ENCODE peak calls at places on chromosomes 11 and 22, in four cellular contexts. G is HepG2, A is H1, B is K562. O is an unnamed sample.

GRCh38 chr11:12692238-12693074 is 18.2 kb downstream of the TEAD1 start:
- DNase-seq in B (peak), G (peak), A (no peak), O (peak)

GRCh38 chr11:79046365-79046764 is 394.5 kb downstream of the TENM4 start:
- DNase-seq in A (no peak), G (no peak), B (no peak), O (no peak)

GRCh38 chr22:37486224-37486845 is at the start of gene MFNG:
- DNase-seq in G (peak), A (no peak), B (peak), O (peak)

GRCh38 chr11:2567026-2567671 is 122.3 kb downstream of the KCNQ1 start:
- DNase-seq in B (no peak), G (peak), A (no peak), O (no peak)

GRCh38 chr11:85725510-85726258 is 39.7 kb upstream of the CCDC89 start:
- DNase-seq in G (no peak), A (no peak), B (no peak), O (peak)

GRCh38 chr11:119907122-119907933 is 178.3 kb upstream of the NECTIN1 start:
- DNase-seq in G (no peak), A (no peak), B (no peak), O (no peak)

GRCh38 chr11:87114093-87114492 is 76.4 kb downstream of the TMEM135 start:
- DNase-seq in A (no peak), B (no peak), G (no peak), O (no peak)

GRCh38 chr11:122201126-122201525 is 85.1 kb upstream of the BLID start:
- DNase-seq in G (no peak), A (no peak), B (no peak), O (no peak)

GRCh38 chr11:115418081-115418480 is 86.1 kb downstream of the CADM1 start:
- DNase-seq in A (no peak), B (no peak), G (no peak), O (no peak)

GRCh38 chr11:124078591-124078990 is 36.7 kb upstream of the VWA5A start:
- DNase-seq in B (no peak), G (no peak), A (no peak), O (no peak)

GRCh38 chr11:78605296-78605695 is 30.6 kb upstream of the NARS2 start:
- DNase-seq in A (no peak), B (no peak), G (no peak), O (no peak)

GRCh38 chr11:60970369-60970774 is 1.1 kb upstream of the CD6 start:
- DNase-seq in G (peak), B (peak), A (no peak), O (peak)

GRCh38 chr11:111698852-111699559 is 67.2 kb downstream of the PPP2R1B start:
- DNase-seq in B (peak), A (no peak), G (no peak), O (no peak)

GRCh38 chr11:94775576-94776327 is 7.6 kb downstream of the AMOTL1 start:
- DNase-seq in B (no peak), A (no peak), G (no peak), O (no peak)

GRCh38 chr11:47213985-47214564 is 699 bp upstream of the DDB2 start:
- DNase-seq in A (peak), B (peak), G (peak), O (peak)

GRCh38 chr11:46305295-46305694 is 27.8 kb downstream of the CREB3L1 start:
- DNase-seq in G (peak), A (no peak), B (no peak), O (no peak)

GRCh38 chr11:85626496-85626895 is 648 bp downstream of the DLG2 start:
- DNase-seq in A (no peak), G (no peak), B (no peak), O (no peak)

GRCh38 chr11:83257638-83258229 is 28.4 kb downstream of the CCDC90B start:
- DNase-seq in A (no peak), G (peak), B (no peak), O (no peak)

GRCh38 chr22:20069331-20070042 is 10.6 kb upstream of the DGCR8 start:
- DNase-seq in G (no peak), A (no peak), B (no peak), O (no peak)

GRCh38 chr11:1467270-1467669 is 19.3 kb downstream of the MOB2 start:
- DNase-seq in B (no peak), G (no peak), A (no peak), O (no peak)

GRCh38 chr22:39153220-39153860 is 860 bp upstream of the CBX7 start:
- DNase-seq in A (no peak), B (no peak), G (no peak), O (no peak)

GRCh38 chr11:83840326-83840725 is 554.2 kb upstream of the CCDC90B start:
- DNase-seq in B (no peak), A (no peak), G (no peak), O (no peak)

GRCh38 chr11:93614111-93614784 is 47.2 kb upstream of the CEP295 start:
- DNase-seq in G (peak), B (peak), A (no peak), O (peak)

GRCh38 chr11:26332572-26332915 is 614 bp downstream of the ANO3 start:
- DNase-seq in A (no peak), B (no peak), G (no peak), O (no peak)

GRCh38 chr11:14270690-14271542 is 88.1 kb downstream of the RRAS2 start:
- DNase-seq in G (no peak), A (no peak), B (peak), O (no peak)

GRCh38 chr11:121688860-121689614 is 236.3 kb upstream of the SORL1-AS1 start:
- DNase-seq in A (peak), G (peak), B (no peak), O (no peak)

GRCh38 chr22:41914611-41915034 is 251 bp downstream of the SHISA8 start:
- DNase-seq in G (no peak), B (no peak), A (no peak), O (no peak)

GRCh38 chr22:34414467-34415440 is 494.5 kb upstream of the LARGE1 start:
- DNase-seq in A (peak), G (peak), B (peak), O (peak)

GRCh38 chr22:20549232-20549841 is 41.9 kb downstream of the MED15 start:
- DNase-seq in A (no peak), G (no peak), B (no peak), O (no peak)

GRCh38 chr11:28528217-28528616 is 420.0 kb downstream of the METTL15 start:
- DNase-seq in B (no peak), G (no peak), A (no peak), O (no peak)

GRCh38 chr11:28529046-28529445 is 420.9 kb downstream of the METTL15 start:
- DNase-seq in A (no peak), G (no peak), B (no peak), O (no peak)

GRCh38 chr11:28526406-28526751 is 418.2 kb downstream of the METTL15 start:
- DNase-seq in A (no peak), B (no peak), G (no peak), O (peak)

GRCh38 chr11:28524098-28524497 is 415.9 kb downstream of the METTL15 start:
- DNase-seq in B (no peak), A (no peak), G (no peak), O (no peak)

DNA sequence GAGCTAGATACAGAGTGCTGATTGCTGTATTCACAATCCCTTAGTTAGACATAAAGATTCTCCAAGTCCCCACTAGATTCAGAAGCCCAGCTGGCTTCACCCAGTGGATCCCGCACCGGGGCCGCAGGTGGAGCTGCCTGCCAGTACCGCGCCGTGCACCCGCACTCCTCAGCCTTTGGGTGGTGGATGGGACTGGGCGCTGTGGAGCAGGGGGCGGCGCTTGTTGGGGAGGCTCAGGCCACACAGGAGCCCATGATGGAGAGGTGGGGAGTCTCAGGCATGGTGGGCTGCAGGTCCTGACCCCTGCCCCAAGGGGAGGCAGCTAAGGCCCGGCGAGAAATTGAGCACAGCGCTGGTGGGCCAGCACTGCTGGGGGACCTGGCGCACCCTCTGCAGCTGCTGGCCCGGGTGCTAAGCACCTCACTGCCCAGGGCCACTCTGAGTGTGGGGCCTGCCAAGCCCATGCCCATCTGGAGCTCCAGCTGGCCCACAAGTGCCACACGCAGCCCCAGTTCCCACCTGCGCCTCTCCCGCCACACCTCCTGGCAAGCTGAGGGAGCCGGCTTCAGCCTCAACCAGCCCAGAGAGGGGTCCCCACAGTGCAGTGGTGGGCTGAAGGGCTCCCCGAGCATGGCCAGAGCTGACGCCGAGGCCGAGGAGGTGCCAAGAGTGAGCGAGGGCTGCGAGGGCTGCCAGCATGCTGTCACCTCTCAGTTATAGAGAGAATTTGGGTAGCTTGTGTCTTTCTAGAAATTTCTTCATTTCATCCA is 417.6 kb downstream of the METTL15 start:
- DNase-seq in B (no peak), A (no peak), G (no peak), O (no peak)
- TF ChIP-seq CEBPB in B (no peak), A (no peak), G (no peak), O (no peak)

GRCh38 chr11:11148104-11148509 is 204.9 kb downstream of the CSNK2A3 start:
- DNase-seq in G (no peak), A (peak), B (peak), O (peak)
- TF ChIP-seq RNF2 in G (no peak), A (no peak), B (no peak), O (no peak)

DNA sequence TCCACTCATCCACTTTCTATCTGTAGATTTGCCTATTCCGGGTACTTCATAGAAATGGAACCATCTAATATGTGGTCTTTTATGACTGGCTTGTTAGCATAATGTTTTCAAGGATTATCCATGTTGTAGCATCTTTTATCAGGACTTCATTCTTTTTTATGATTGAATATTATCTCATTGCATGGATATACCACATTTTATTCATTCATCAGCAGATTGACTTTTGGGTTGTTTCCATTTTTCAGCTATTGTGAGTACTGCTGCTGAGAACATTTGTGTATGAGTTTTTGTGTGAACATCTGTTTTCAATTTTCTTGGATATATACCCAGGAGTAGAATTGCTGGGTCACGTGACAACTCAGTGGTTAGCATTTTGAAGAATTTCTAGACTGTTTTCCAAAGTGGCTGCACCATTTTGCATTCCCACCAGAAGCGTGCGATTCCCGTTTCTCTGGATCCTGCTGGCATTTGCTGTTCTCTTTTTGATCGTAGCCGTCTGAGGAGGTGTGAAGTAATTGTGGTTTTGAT is 8.9 kb downstream of the DERL3 start:
- DNase-seq in A (no peak), G (no peak), B (no peak), O (no peak)
- TF ChIP-seq JUN in A (no peak), G (no peak), B (no peak), O (no peak)

GRCh38 chr11:287821-288327 is 1.1 kb upstream of the PGGHG start:
- DNase-seq in A (no peak), G (no peak), B (peak), O (no peak)

GRCh38 chr11:290621-291231 is 1.8 kb downstream of the PGGHG start:
- DNase-seq in B (no peak), A (no peak), G (no peak), O (no peak)

GRCh38 chr11:289145-289705 is 299 bp downstream of the PGGHG start:
- DNase-seq in B (no peak), A (no peak), G (no peak), O (no peak)

GRCh38 chr11:289706-290620 is 1.0 kb downstream of the PGGHG start:
- DNase-seq in B (no peak), A (no peak), G (no peak), O (no peak)

DNA sequence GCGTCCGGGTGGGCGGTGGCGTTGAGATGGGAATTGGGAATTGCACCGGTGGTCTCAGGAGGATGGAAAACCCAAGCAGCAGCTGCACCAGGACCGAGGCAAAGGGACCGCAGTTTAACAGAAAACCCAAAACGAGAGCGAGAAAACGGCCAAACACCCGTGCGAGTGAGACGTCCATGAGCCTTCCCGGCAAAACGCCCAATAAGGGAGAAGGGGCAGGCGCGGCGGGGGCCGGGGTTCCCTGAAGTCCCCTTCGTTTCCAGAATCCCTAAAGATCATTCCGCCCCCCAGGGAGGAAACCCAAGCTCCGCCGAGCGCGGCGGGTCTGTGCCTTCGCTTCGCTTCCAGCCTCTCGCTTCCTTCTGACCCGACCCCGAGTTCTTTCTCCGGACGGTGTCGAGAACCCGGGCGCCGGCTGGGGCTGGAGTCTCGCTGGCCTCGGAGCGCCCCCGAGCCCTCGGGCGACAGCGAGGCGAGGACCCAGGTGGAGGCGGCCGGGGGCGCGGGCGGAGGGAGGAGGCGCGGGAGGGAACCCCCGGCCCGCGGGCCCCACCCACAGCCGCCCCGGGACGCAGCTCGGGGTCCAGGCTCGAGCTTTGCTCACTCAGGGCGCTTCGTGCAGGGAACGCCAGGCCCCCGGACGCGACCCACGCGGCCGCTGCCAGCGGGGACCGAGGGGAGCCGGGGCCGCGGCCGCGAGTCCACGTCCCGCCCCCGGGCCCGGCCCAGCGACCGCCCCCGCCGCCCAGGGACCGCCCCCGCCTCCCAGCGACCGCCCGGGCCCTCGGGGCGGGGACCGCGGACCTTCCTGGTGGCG is at the start of gene PGGHG:
- DNase-seq in G (no peak), A (no peak), B (peak), O (peak)
- TF ChIP-seq CEBPB in G (no peak), A (no peak), B (no peak), O (no peak)

DNA sequence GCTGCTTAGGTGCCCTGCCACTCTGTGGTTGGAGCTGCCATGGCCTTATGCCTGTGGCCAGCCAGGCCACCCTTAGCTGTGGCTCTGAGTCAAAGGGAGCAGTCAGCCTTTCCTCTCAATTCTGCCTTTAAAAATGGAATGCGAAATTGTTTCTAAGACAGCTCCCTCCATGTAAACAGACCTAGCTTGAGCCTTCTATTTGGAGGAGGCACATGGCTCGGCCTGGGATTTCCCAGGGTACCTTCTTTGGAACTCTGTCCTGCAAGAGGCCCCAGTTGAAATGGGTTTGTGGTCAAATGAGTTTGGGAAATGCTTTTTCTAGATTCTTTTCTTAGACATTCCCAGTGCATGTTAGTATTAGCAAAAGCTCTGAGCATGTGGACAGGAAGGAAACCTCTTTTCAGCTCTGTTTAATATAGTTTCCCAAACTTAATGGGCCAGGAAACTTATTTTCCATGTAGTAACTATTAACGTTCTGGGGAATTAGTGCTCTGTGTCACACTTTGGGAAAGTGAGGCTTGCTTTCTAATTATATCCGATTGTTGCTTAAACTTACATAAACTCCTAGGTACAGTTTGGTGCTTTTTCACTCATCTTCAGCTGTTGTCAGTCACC is 7.8 kb downstream of the PHOX2A start:
- DNase-seq in B (no peak), G (no peak), A (no peak), O (no peak)
- TF ChIP-seq RNF2 in B (no peak), G (no peak), A (no peak), O (no peak)

GRCh38 chr11:77467993-77468392 is 5.9 kb downstream of the PAK1 start:
- DNase-seq in A (no peak), B (no peak), G (no peak), O (no peak)
- TF ChIP-seq JUN in A (no peak), B (no peak), G (no peak), O (no peak)

DNA sequence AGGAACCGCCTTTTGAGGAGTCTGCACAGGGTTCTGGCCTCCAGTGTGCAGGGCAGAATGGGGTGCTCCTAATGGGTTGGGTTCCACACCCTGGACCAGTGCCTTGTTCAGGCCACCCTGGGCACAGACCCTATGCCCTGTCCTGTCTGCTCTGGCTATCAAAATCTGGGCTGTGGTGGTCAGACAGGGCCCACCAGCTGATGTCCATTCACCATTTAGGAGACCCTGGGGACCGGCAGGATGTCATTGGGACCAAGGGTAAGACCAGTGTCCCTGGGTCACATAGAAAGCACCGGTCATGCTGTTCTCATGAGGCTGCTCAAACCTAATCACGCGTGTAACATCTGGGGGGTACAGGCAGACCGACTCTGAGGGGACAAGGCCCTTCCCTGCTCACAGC is 37.3 kb downstream of the PARVG start:
- DNase-seq in G (no peak), A (no peak), B (no peak), O (no peak)
- TF ChIP-seq CEBPB in G (no peak), A (no peak), B (no peak), O (no peak)

GRCh38 chr11:67119577-67120391 is 721 bp downstream of the KDM2A start:
- DNase-seq in B (peak), G (no peak), A (no peak), O (peak)

GRCh38 chr11:67117176-67117575 is 1.9 kb upstream of the KDM2A start:
- DNase-seq in A (no peak), G (no peak), B (no peak), O (no peak)

GRCh38 chr11:67118801-67119576 is at the start of gene KDM2A:
- DNase-seq in B (peak), A (peak), G (peak), O (peak)

GRCh38 chr11:67118059-67118766 is 850 bp upstream of the KDM2A start:
- DNase-seq in B (no peak), A (no peak), G (no peak), O (peak)

DNA sequence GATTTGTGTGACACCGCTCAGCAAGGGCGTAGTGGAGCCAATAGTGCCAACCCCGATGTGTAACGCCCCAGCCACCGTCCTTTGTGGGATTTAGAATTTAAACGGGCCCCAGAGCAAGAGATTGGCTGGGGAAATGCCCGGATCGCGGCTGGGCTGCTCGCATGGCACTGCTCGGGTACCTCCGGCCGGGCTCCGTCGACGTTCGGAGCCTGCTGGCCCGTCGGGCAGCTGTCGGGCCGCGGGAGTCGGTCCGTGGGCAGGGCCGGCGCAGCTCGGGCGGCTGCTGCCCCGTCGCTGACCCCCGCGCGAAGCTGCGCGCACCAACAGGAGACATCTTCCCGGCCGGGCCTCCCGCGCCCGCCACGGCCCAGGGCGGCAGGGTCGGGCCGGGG is 1.4 kb upstream of the KDM2A start:
- DNase-seq in G (no peak), B (no peak), A (no peak), O (no peak)
- TF ChIP-seq RNF2 in G (no peak), B (no peak), A (no peak), O (no peak)

GRCh38 chr11:130891326-130891725 is 25.0 kb downstream of the SNX19 start:
- DNase-seq in B (no peak), A (no peak), G (no peak), O (no peak)
- TF ChIP-seq JUN in B (no peak), A (no peak), G (no peak), O (no peak)